ENCODE peak calls at places on chromosome 7, in seven cellular contexts. H is astrocyte; I is neural progenitor cell; J is left ventricle myocardium inferior; D is GM10248; C is CD4-positive, alpha-beta T cell; G is ascending aorta. U is an unnamed sample.

GRCh38 chr7:117946201-117946633 is 73.0 kb upstream of the CTTNBP2 start:
- DNase-seq in C (no peak), J (no peak), I (peak; percentile 32), G (no peak), H (peak; percentile 6), D (no peak), U (no peak)

GRCh38 chr7:105188201-105188600 is 174.2 kb downstream of the KMT2E start:
- DNase-seq in H (peak; percentile 18), J (no peak), D (no peak), G (no peak), I (no peak), C (no peak), U (no peak)

GRCh38 chr7:114345494-114345893 is 69.1 kb upstream of the FOXP2 start:
- DNase-seq in I (no peak), C (no peak), H (peak; percentile 75), J (no peak), D (no peak), G (no peak), U (no peak)

GRCh38 chr7:100602889-100603696 is 930 bp downstream of the PCOLCE start:
- DNase-seq in G (peak; percentile 91), J (peak; percentile 84), D (no peak), C (no peak), I (peak; percentile 83), H (peak; percentile 76), U (peak; percentile 78)

GRCh38 chr7:78510580-78511188 is 712.1 kb downstream of the PHTF2 start:
- DNase-seq in H (peak; percentile 30), J (no peak), G (no peak), D (peak; percentile 19), C (no peak), I (peak; percentile 62), U (peak; percentile 55)

GRCh38 chr7:110779313-110779712 is 311.6 kb upstream of the LRRN3 start:
- DNase-seq in G (no peak), J (no peak), I (no peak), C (no peak), D (no peak), H (no peak), U (no peak)

GRCh38 chr7:133258174-133258573 is 5.3 kb downstream of the EXOC4 start:
- DNase-seq in H (no peak), C (no peak), G (no peak), J (no peak), D (no peak), I (no peak), U (no peak)

GRCh38 chr7:139909379-139910050 is 80.5 kb downstream of the TBXAS1 start:
- DNase-seq in G (no peak), I (no peak), C (no peak), J (no peak), H (no peak), D (no peak), U (no peak)

GRCh38 chr7:584122-584465 is 64.4 kb upstream of the PDGFA start:
- DNase-seq in G (no peak), D (no peak), I (no peak), H (no peak), J (no peak), C (peak; percentile 91), U (peak; percentile 14)

GRCh38 chr7:2403718-2404648 is 572 bp downstream of the CHST12 start:
- DNase-seq in D (no peak), H (no peak), I (peak; percentile 78), C (peak; percentile 13), J (peak; percentile 40), G (peak; percentile 71), U (peak; percentile 12)

GRCh38 chr7:102284891-102285540 is 1.7 kb upstream of the SH2B2 start:
- DNase-seq in C (no peak), G (no peak), J (peak; percentile 70), I (no peak), H (no peak), D (no peak), U (no peak)

GRCh38 chr7:33536398-33536797 is 368.9 kb upstream of the BMPER start:
- DNase-seq in J (no peak), D (no peak), G (no peak), I (no peak), H (no peak), C (no peak), U (no peak)

GRCh38 chr7:69105092-69105491 is 493.2 kb upstream of the AUTS2 start:
- DNase-seq in G (no peak), J (no peak), H (peak; percentile 43), D (no peak), C (no peak), I (no peak), U (no peak)

GRCh38 chr7:50812847-50813475 is 30.3 kb upstream of the GRB10 start:
- DNase-seq in H (peak; percentile 79), J (peak; percentile 81), D (no peak), C (no peak), I (no peak), G (peak; percentile 84), U (peak; percentile 71)

GRCh38 chr7:130732980-130733865 is 784 bp downstream of the KLF14 start:
- DNase-seq in H (no peak), G (no peak), J (peak; percentile 14), D (peak; percentile 69), C (no peak), I (peak; percentile 70), U (no peak)

GRCh38 chr7:381211-382117 is 91.5 kb downstream of the FOXL3 start:
- DNase-seq in H (no peak), J (no peak), C (peak; percentile 39), G (peak; percentile 53), I (no peak), D (no peak), U (no peak)

GRCh38 chr7:141640239-141640840 is 61.6 kb downstream of the DENND11 start:
- DNase-seq in J (no peak), D (no peak), G (no peak), H (peak; percentile 41), C (no peak), I (no peak), U (no peak)

GRCh38 chr7:102991540-102992214 is 78.9 kb downstream of the LRRC17 start:
- DNase-seq in C (no peak), H (peak; percentile 99), J (no peak), D (no peak), I (no peak), G (peak; percentile 84), U (peak; percentile 90)

DNA sequence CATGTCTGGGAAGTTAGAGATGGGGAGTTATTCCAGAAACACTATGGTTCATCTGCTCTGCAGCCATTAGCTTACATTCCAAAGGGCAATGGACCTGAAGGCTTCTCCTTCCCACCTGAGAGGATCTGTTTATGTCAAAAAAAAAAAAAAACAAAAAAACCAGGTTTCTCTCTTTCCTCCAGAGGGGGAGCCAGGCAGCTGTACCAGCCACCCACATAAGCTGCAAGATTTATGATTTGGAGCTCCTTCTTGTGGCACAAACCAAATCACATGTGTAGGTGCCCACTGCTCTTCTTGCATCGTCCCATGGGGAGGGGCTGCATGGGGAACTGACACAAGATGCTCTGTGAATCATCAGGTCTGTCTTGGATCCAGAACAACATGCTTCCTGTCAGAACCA is 231.6 kb upstream of the IGFBP3 start:
- DNase-seq in I (no peak), D (no peak), H (no peak), G (no peak), C (no peak), J (no peak), U (no peak)
- TF ChIP-seq CTCF in I (peak; percentile 12), D (no peak), H (no peak), G (no peak), C (no peak), J (no peak), U (peak; percentile 40)

GRCh38 chr7:75688200-75689136 is 50.3 kb downstream of the HIP1 start:
- DNase-seq in J (peak; percentile 27), I (no peak), C (no peak), H (no peak), G (peak; percentile 59), D (peak; percentile 28), U (no peak)
- TF ChIP-seq CTCF in J (no peak), I (no peak), C (no peak), H (no peak), G (no peak), D (no peak), U (no peak)

DNA sequence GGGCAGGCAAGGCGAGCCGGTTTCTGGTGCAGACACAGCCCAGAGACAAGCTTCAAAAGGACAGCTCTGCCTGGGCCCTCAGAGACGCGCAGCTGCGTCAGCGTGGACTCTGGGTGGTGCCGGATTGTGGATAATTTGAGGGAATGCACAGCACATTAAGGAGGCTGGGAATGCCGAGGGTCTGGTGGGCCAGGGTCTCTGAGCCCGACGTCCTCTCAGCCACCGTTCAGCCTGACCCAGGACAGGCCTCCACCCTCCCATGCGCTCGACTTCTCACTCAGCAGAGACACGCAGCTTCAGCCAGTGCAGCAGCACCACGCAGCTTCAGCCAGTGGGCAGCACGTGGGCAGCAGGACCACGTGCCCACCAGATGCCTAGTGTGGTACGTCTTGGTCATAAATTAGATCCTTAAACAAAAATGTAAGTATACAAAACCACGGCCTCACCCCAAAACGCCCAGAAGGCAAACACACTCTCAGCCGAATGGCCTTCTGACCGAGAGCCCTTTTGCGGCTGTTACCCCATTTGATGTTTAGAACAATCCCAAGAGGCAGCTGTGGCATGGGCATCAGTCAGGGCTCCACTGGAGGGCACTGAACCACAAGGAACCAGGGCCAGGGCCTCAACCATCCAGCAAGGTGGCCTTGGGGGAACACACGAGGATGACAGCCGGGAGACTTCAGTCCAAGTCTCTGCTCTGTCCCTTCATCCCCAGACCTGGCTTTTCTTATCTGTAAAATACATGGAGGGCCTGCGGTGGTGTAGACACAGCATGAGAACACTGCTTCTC is 63.8 kb upstream of the INSIG1 start:
- DNase-seq in I (no peak), J (no peak), C (peak; percentile 12), H (no peak), G (no peak), D (no peak), U (peak; percentile 7)
- TF ChIP-seq CTCF in I (no peak), J (no peak), C (no peak), H (no peak), G (peak; percentile 14), D (no peak), U (no peak)

DNA sequence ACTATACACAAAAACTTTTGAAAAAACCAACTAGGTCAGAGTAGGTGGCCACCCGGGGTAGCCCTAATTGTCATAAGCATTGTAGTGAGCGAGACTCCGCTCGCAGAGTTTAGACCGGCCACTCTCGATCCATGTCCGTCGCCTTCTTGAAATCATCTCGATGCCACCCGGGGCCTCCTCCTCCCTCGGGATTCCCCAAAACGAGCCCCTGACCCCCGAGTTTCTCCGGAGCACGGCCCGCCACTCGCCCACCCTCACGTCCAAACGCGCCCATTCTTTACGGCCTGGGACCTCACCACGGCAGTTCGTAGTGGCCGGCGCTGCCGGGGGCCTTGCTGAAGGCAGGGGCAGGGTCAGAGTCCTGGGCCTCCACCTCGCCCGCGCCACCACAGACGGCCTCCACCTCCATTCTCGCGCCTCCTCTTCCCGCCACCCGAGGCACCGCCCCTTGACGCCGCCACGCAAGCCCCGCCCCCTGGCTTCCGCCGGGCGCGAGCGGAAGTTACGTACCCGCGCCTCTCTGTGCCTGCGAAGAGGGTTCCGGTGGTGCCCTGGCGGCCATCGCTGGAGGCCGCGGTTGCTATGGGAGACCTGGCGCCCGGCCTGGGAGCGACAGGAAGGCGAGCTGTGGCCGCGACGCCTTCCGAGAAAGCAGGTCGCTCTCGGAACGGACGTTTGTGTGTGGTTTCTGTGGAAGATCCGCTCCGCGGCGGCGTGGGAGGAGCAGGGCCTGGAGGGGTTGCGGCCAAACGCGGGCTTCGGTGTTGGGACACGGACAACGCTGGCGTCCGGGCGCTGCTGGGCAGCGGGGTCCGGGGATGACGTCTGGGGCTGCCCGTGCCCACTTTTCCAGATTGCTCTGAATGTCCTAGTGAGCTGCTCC is at the start of gene RFC2:
- DNase-seq in D (peak; percentile 98), I (peak; percentile 98), G (peak; percentile 98), H (peak; percentile 90), C (peak; percentile 96), J (peak; percentile 97), U (peak; percentile 95)
- TF ChIP-seq CTCF in D (no peak), I (peak; percentile 38), G (no peak), H (no peak), C (peak; percentile 33), J (peak; percentile 60), U (peak; percentile 58)

U was measured in HFFc6.